ENCODE peak calls at places on chromosomes 16 and 17, in eight cellular contexts. L, U, N, E, F, T, Y and Q are unnamed samples.

GRCh38 chr16:67305216-67306071 is 21.1 kb downstream of the KCTD19 start:
- DNase-seq in N (no peak), F (no peak), Y (no peak), U (no peak), T (peak), E (no peak), L (no peak), Q (no peak)

GRCh38 chr16:2520097-2520783 is at the start of gene AMDHD2:
- DNase-seq in E (peak), Y (peak), T (peak), N (peak), F (peak), U (peak), L (peak), Q (peak)

GRCh38 chr16:56871172-56871593 is 6.2 kb downstream of the SLC12A3 start:
- DNase-seq in N (no peak), L (peak), E (no peak), Y (no peak), T (no peak), F (peak), U (peak), Q (no peak)

GRCh38 chr16:30121741-30122620 is 1.0 kb downstream of the MAPK3 start:
- DNase-seq in T (peak), N (no peak), E (no peak), Y (no peak), U (no peak), F (peak), L (no peak), Q (no peak)

GRCh38 chr16:66481943-66482390 is 54.9 kb downstream of the BEAN1 start:
- DNase-seq in N (no peak), E (no peak), T (peak), U (no peak), Y (no peak), L (no peak), F (peak), Q (peak)

GRCh38 chr16:17590711-17591654 is 120.2 kb upstream of the XYLT1 start:
- DNase-seq in U (no peak), F (no peak), E (peak), Y (no peak), T (no peak), L (no peak), N (no peak), Q (no peak)

GRCh38 chr17:80227156-80227555 is 6.9 kb downstream of the SLC26A11 start:
- DNase-seq in T (no peak), U (no peak), E (no peak), N (no peak), Y (no peak), F (no peak), L (no peak), Q (no peak)

GRCh38 chr16:89324056-89325010 is 106.8 kb downstream of the ZNF778 start:
- DNase-seq in Y (no peak), N (no peak), U (no peak), L (peak), T (no peak), F (no peak), E (no peak), Q (no peak)

GRCh38 chr17:39349246-39349645 is 52.2 kb downstream of the FBXL20 start:
- DNase-seq in Y (no peak), F (no peak), N (no peak), L (no peak), T (no peak), E (no peak), U (no peak), Q (no peak)

GRCh38 chr16:85306071-85306792 is 194.0 kb upstream of the CIBAR2 start:
- DNase-seq in Y (peak), N (no peak), F (peak), E (peak), U (peak), L (peak), T (peak), Q (no peak)

GRCh38 chr17:9199474-9200196 is 178.3 kb downstream of the NTN1 start:
- DNase-seq in T (no peak), N (no peak), L (no peak), F (no peak), E (no peak), U (no peak), Y (no peak), Q (no peak)

GRCh38 chr16:62711797-62712196 is 675.6 kb upstream of the CDH8 start:
- DNase-seq in U (no peak), N (no peak), T (no peak), E (no peak), L (no peak), Y (no peak), F (no peak), Q (no peak)

GRCh38 chr16:89453662-89454321 is 36.6 kb downstream of the ANKRD11 start:
- DNase-seq in F (peak), Y (no peak), N (no peak), U (no peak), L (no peak), T (no peak), E (no peak), Q (no peak)

GRCh38 chr17:40099627-40100418 is 566 bp downstream of the NR1D1 start:
- DNase-seq in T (peak), Y (no peak), F (no peak), U (peak), N (no peak), E (no peak), L (no peak), Q (no peak)

GRCh38 chr16:76910931-76911330 is 280.1 kb upstream of the MON1B start:
- DNase-seq in E (no peak), T (no peak), U (no peak), F (no peak), N (no peak), Y (no peak), L (no peak), Q (no peak)

GRCh38 chr17:6654816-6655731 is 3.5 kb downstream of the C17orf100 start:
- DNase-seq in N (no peak), T (no peak), Y (no peak), E (no peak), U (no peak), F (peak), L (no peak), Q (no peak)

GRCh38 chr16:19033761-19034160 is 33.7 kb upstream of the COQ7 start:
- DNase-seq in Y (no peak), T (no peak), F (no peak), N (no peak), E (no peak), U (no peak), L (no peak), Q (no peak)

GRCh38 chr17:16477255-16477654 is 14.7 kb downstream of the LRRC75A start:
- DNase-seq in Y (no peak), N (no peak), T (no peak), E (no peak), L (no peak), U (no peak), F (no peak), Q (no peak)

GRCh38 chr17:80726558-80727408 is 182.1 kb downstream of the RPTOR start:
- DNase-seq in N (no peak), E (no peak), U (no peak), F (no peak), Y (no peak), T (no peak), L (no peak), Q (no peak)

GRCh38 chr17:3036800-3037199 is 26.6 kb downstream of the OR1D5 start:
- DNase-seq in Y (no peak), N (no peak), T (no peak), F (no peak), L (no peak), E (no peak), U (no peak), Q (no peak)

GRCh38 chr17:79843475-79843916 is 4.3 kb upstream of the CBX4 start:
- DNase-seq in N (no peak), U (no peak), Y (no peak), F (no peak), T (no peak), E (no peak), L (no peak), Q (no peak)

GRCh38 chr16:50644730-50645129 is 36.4 kb downstream of the SNX20 start:
- DNase-seq in E (peak), L (no peak), U (peak), N (no peak), F (peak), Y (peak), T (peak), Q (no peak)

GRCh38 chr17:71765437-71765836 is 355.4 kb upstream of the SOX9 start:
- DNase-seq in L (no peak), N (no peak), U (no peak), T (no peak), Y (no peak), F (no peak), E (no peak), Q (no peak)